ENCODE peak calls at places on chromosomes 2 and 18, in nine cellular contexts. C is heart right ventricle; N is MM.1S; P is fibroblast of lung; F is GM12878; W is SJCRH30; Y is mammary epithelial cell; H is K562; J is naive thymus-derived CD4-positive, alpha-beta T cell. G is an unnamed sample.
A peak's percentile ranks its signal among the peaks of the same experiment; 100 is the strongest.

GRCh38 chr18:58161659-58162058 is 117.6 kb downstream of the NEDD4L start:
- DNase-seq in C (no peak), N (no peak), P (no peak), F (no peak), W (peak; percentile 87), Y (no peak), H (peak; percentile 72), J (no peak), G (peak; percentile 55)

GRCh38 chr18:78526923-78527775 is 452.5 kb upstream of the SALL3 start:
- DNase-seq in C (no peak), N (no peak), P (no peak), F (no peak), W (no peak), Y (no peak), H (no peak), J (no peak), G (no peak)

GRCh38 chr2:134819334-134819733 is 19.1 kb upstream of the ACMSD start:
- DNase-seq in C (no peak), N (no peak), P (peak; percentile 22), F (no peak), W (no peak), Y (peak; percentile 89), H (no peak), J (no peak), G (no peak)

GRCh38 chr2:3423492-3424170 is 44.1 kb downstream of the TRAPPC12 start:
- DNase-seq in C (peak; percentile 57), N (peak; percentile 59), P (peak; percentile 52), F (peak; percentile 8), W (peak; percentile 75), Y (peak; percentile 35), H (peak; percentile 77), J (peak; percentile 61), G (peak; percentile 31)

GRCh38 chr2:150876201-150877085 is 385.2 kb downstream of the RBM43 start:
- DNase-seq in C (no peak), N (no peak), P (peak; percentile 83), F (no peak), W (peak; percentile 68), Y (no peak), H (no peak), J (no peak), G (no peak)

GRCh38 chr2:26429779-26430654 is 28.3 kb downstream of the DRC1 start:
- DNase-seq in C (peak; percentile 64), N (no peak), P (no peak), F (no peak), W (peak; percentile 60), Y (peak; percentile 7), H (no peak), J (no peak), G (no peak)

GRCh38 chr2:69253893-69254292 is 133.1 kb downstream of the GFPT1 start:
- DNase-seq in C (peak; percentile 21), N (no peak), P (peak; percentile 97), F (no peak), W (peak; percentile 69), Y (peak; percentile 89), H (no peak), J (no peak), G (no peak)

GRCh38 chr2:8803658-8804379 is 33.6 kb downstream of the KIDINS220 start:
- DNase-seq in C (peak; percentile 27), N (no peak), P (peak; percentile 91), F (peak; percentile 69), W (peak; percentile 39), Y (peak; percentile 92), H (peak; percentile 89), J (no peak), G (no peak)

GRCh38 chr2:196601430-196602306 is 37.8 kb upstream of the CCDC150 start:
- DNase-seq in C (peak; percentile 81), N (no peak), P (peak; percentile 89), F (no peak), W (peak; percentile 81), Y (peak; percentile 71), H (peak; percentile 67), J (no peak), G (no peak)

GRCh38 chr2:31694444-31694843 is 113.7 kb upstream of the SRD5A2 start:
- DNase-seq in C (no peak), N (peak; percentile 33), P (peak; percentile 8), F (no peak), W (peak; percentile 54), Y (peak; percentile 20), H (peak; percentile 35), J (no peak), G (no peak)

GRCh38 chr18:33567705-33568104 is 10.3 kb upstream of the ASXL3 start:
- DNase-seq in C (no peak), N (no peak), P (no peak), F (no peak), W (no peak), Y (no peak), H (no peak), J (no peak), G (no peak)

GRCh38 chr18:70058916-70059315 is 111.2 kb upstream of the CD226 start:
- DNase-seq in C (no peak), N (peak; percentile 11), P (no peak), F (peak; percentile 59), W (no peak), Y (no peak), H (no peak), J (no peak), G (no peak)

GRCh38 chr2:32715981-32716380 is 88.1 kb downstream of the TTC27 start:
- DNase-seq in C (no peak), N (no peak), P (peak; percentile 46), F (no peak), W (no peak), Y (peak; percentile 56), H (no peak), J (no peak), G (no peak)

GRCh38 chr2:42084231-42084671 is 36.4 kb downstream of the PKDCC start:
- DNase-seq in C (no peak), N (no peak), P (peak; percentile 97), F (no peak), W (peak; percentile 81), Y (peak; percentile 5), H (no peak), J (no peak), G (no peak)

GRCh38 chr2:219627105-219628100 is at the start of gene SLC4A3:
- DNase-seq in C (no peak), N (peak; percentile 16), P (no peak), F (no peak), W (peak; percentile 46), Y (peak; percentile 29), H (peak; percentile 17), J (no peak), G (no peak)

GRCh38 chr2:205967391-205968075 is 118.4 kb downstream of the INO80D start:
- DNase-seq in C (no peak), N (no peak), P (peak; percentile 7), F (no peak), W (no peak), Y (no peak), H (no peak), J (no peak), G (no peak)

GRCh38 chr2:9805435-9806297 is 37.6 kb upstream of the TAF1B start:
- DNase-seq in C (no peak), N (no peak), P (peak; percentile 94), F (no peak), W (no peak), Y (no peak), H (no peak), J (no peak), G (no peak)

GRCh38 chr2:220309215-220309614 is 681.8 kb downstream of the SLC4A3 start:
- DNase-seq in C (no peak), N (no peak), P (no peak), F (no peak), W (no peak), Y (no peak), H (no peak), J (no peak), G (no peak)

GRCh38 chr2:229339613-229340012 is 68.5 kb upstream of the PID1 start:
- DNase-seq in C (no peak), N (no peak), P (peak; percentile 48), F (no peak), W (peak; percentile 54), Y (no peak), H (no peak), J (no peak), G (no peak)
- H3K4me3 ChIP-seq in C (no peak overlapping the region), N (no peak overlapping the region), P (no peak overlapping the region), F (no peak overlapping the region), W (no peak overlapping the region), Y (no peak overlapping the region), H (no peak overlapping the region), J (no peak overlapping the region), G (no peak overlapping the region)

DNA sequence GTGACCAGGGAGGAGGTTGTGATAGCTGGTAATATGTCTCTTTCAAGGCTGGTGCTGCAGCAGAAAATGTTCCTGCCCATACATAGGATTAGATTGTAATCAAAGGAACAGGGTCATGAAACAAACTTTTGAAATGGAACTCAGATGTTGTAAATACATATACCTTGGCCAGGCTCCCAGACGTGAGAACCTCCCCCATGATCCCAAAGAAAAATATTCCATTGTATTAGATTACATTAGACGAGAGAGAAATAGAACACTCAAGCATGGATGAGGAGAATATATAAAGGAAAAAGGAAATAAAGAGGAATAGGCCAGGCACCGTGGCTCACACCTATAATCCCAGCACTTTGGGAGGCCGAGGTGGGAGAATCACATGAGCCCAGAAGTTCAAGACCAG is 52.6 kb downstream of the RPL37A start:
- DNase-seq in C (no peak), N (no peak), P (peak; percentile 87), F (no peak), W (peak; percentile 25), Y (peak; percentile 65), H (no peak), J (no peak), G (no peak)
- H3K4me1 ChIP-seq in C (peaks cover 45% of the 10 kb centered on the region), N (no peaks in the 10 kb centered on the region), P (peaks cover 4% of the 10 kb centered on the region), F (no peaks in the 10 kb centered on the region), W (peaks cover 6% of the 10 kb centered on the region), Y (peaks cover 77% of the 10 kb centered on the region), H (no peaks in the 10 kb centered on the region), J (peaks cover 12% of the 10 kb centered on the region), G (peaks cover 7% of the 10 kb centered on the region)

GRCh38 chr18:64974378-64975125 is 776.3 kb upstream of the CDH7 start:
- DNase-seq in C (no peak), N (no peak), P (no peak), F (no peak), W (no peak), Y (no peak), H (no peak), J (no peak), G (no peak)

GRCh38 chr18:64966667-64967066 is 784.1 kb upstream of the CDH7 start:
- DNase-seq in C (peak; percentile 33), N (peak; percentile 16), P (no peak), F (no peak), W (peak; percentile 3), Y (no peak), H (no peak), J (no peak), G (no peak)

GRCh38 chr18:64972545-64972944 is 778.3 kb upstream of the CDH7 start:
- DNase-seq in C (no peak), N (no peak), P (no peak), F (no peak), W (no peak), Y (no peak), H (no peak), J (no peak), G (no peak)
- H3K27ac ChIP-seq in C (peak overlapping the region; percentile 28), N (no peak overlapping the region), P (no peak overlapping the region), F (no peak overlapping the region), W (no peak overlapping the region), Y (no peak overlapping the region), H (no peak overlapping the region), J (no peak overlapping the region), G (no peak overlapping the region)

DNA sequence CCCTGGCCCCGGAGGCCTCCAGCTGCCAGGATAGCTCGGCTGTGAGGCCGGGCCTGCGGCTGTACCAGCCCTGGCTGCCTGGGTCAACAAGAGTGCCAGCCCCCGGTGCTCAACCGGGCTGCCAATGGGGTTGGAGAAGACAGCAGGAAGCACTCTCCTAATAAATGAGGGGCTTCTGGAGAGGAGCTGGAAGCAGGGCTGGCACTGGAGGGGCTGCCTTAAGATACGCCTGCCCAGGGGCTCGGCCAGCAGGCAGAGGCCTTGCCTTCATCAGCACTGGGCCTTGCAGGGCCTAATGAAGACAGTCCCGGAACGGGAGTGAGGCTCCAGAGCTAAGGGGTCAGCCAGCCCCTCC is 73.6 kb downstream of the TEX51 start:
- DNase-seq in C (no peak), N (no peak), P (no peak), F (no peak), W (no peak), Y (no peak), H (no peak), J (no peak), G (no peak)
- H3K4me3 ChIP-seq in C (no peak overlapping the region), N (peak overlapping the region; percentile 69), P (no peak overlapping the region), F (no peak overlapping the region), W (no peak overlapping the region), Y (no peak overlapping the region), H (no peak overlapping the region), J (no peak overlapping the region), G (no peak overlapping the region)

G was measured in iPS DF 6.9.